ENCODE peak calls at places on chromosomes 3 and 15, in four cellular contexts. One of them, this sample, is unnamed.

GRCh38 chr15:33086500-33087141 is 107.9 kb downstream of the FMN1 start:
- DNase-seq in K562: peak; percentile 11
- DNase-seq in HepG2: peak; percentile 19
- DNase-seq in GM12878: peak; percentile 16
- DNase-seq in this sample: peak; percentile 16

GRCh38 chr3:44661189-44661588 is 12.7 kb downstream of the ZNF35 start:
- DNase-seq in K562: no peak
- DNase-seq in HepG2: peak; percentile 5
- DNase-seq in GM12878: no peak
- DNase-seq in this sample: no peak

GRCh38 chr3:167750273-167750971 is 14.9 kb downstream of the SERPINI1 start:
- DNase-seq in K562: no peak
- DNase-seq in HepG2: no peak
- DNase-seq in GM12878: peak; percentile 52
- DNase-seq in this sample: no peak

GRCh38 chr3:161149529-161149928 is 44.4 kb upstream of the B3GALNT1 start:
- DNase-seq in K562: no peak
- DNase-seq in HepG2: peak; percentile 3
- DNase-seq in GM12878: no peak
- DNase-seq in this sample: no peak

GRCh38 chr15:78672285-78673003 is 31.4 kb upstream of the CHRNB4 start:
- DNase-seq in K562: no peak
- DNase-seq in HepG2: no peak
- DNase-seq in GM12878: no peak
- DNase-seq in this sample: no peak

GRCh38 chr3:12351145-12351544 is 62.3 kb downstream of the PPARG start:
- DNase-seq in K562: no peak
- DNase-seq in HepG2: no peak
- DNase-seq in GM12878: no peak
- DNase-seq in this sample: no peak

GRCh38 chr3:30616347-30617027 is 10.1 kb downstream of the TGFBR2 start:
- DNase-seq in K562: no peak
- DNase-seq in HepG2: no peak
- DNase-seq in GM12878: no peak
- DNase-seq in this sample: no peak

GRCh38 chr3:70476174-70476573 is 163.7 kb upstream of the MDFIC2 start:
- DNase-seq in K562: no peak
- DNase-seq in HepG2: no peak
- DNase-seq in GM12878: no peak
- DNase-seq in this sample: no peak

GRCh38 chr3:100210777-100211145 is 50.0 kb upstream of the TBC1D23 start:
- DNase-seq in K562: no peak
- DNase-seq in HepG2: no peak
- DNase-seq in GM12878: no peak
- DNase-seq in this sample: no peak

GRCh38 chr3:79329154-79329553 is 438.6 kb downstream of the ROBO1 start:
- DNase-seq in K562: no peak
- DNase-seq in HepG2: no peak
- DNase-seq in GM12878: no peak
- DNase-seq in this sample: no peak
- TF ChIP-seq FOXK2 in K562: no peak
- TF ChIP-seq FOXK2 in HepG2: no peak
- TF ChIP-seq FOXK2 in GM12878: no peak
- TF ChIP-seq FOXK2 in this sample: no peak

DNA sequence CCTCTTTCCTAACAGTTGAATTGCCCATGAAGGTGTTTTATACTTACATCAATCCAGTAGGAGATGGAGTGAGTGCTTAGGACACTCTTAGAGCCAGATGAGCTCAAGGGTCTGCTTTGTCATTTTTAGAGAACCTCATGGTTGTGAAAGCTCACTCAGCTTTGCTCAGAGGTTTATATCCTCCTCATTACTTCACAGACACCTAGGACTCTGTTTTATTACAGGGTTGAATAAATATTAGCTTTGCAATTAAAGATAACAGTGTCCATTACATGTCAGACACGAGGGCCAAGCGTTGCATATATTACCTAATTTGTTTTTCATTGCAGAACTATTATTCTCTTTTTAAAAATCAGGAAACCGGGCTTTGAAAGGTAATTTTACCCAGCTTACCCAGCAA is 16.2 kb downstream of the MAP6D1 start:
- DNase-seq in K562: no peak
- DNase-seq in HepG2: no peak
- DNase-seq in GM12878: no peak
- DNase-seq in this sample: no peak
- TF ChIP-seq FOXK2 in K562: no peak
- TF ChIP-seq FOXK2 in HepG2: no peak
- TF ChIP-seq FOXK2 in GM12878: no peak
- TF ChIP-seq FOXK2 in this sample: no peak

DNA sequence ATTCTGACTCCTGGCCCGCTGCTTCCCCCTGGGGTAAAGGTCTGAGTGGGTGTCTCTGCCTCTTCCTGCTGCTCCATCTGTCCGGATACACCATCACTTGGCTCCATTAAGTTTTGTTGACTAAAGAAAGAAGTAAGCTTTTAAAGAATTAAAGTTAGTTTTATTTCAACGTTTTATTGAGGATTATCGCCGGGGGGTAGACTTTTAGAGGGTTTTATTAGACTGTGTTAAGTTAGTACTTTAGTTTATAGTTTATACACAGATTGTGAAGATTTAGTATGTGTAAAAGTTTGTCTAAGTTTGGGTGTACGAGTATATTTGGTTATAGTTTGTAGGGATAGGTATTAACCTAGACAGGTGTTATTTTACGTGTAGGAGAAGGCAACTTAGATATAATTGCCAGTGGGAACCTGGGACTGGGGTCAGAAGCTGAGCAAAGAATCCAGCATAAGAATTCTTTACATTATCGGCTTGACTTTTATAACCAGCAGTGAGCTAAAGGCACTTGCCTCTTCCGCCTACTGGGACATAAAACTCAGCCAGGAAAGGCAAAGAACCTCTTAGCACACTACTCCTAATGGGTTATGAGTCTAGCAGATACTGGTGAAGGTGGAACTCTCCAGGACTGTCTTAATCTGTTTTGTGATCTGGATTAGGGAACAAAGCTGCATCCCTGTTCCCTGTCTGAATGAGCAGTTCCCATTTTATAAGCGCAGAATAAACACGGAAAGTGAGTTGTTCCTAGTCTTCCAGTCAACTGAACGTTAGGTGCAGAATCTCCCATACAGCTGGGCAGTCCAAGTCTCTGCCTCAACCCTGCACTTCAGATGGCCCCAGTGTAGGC is 131.3 kb downstream of the FAM43A start:
- DNase-seq in K562: no peak
- DNase-seq in HepG2: no peak
- DNase-seq in GM12878: no peak
- DNase-seq in this sample: peak; percentile 35
- TF ChIP-seq FOXK2 in K562: no peak
- TF ChIP-seq FOXK2 in HepG2: no peak
- TF ChIP-seq FOXK2 in GM12878: no peak
- TF ChIP-seq FOXK2 in this sample: no peak

DNA sequence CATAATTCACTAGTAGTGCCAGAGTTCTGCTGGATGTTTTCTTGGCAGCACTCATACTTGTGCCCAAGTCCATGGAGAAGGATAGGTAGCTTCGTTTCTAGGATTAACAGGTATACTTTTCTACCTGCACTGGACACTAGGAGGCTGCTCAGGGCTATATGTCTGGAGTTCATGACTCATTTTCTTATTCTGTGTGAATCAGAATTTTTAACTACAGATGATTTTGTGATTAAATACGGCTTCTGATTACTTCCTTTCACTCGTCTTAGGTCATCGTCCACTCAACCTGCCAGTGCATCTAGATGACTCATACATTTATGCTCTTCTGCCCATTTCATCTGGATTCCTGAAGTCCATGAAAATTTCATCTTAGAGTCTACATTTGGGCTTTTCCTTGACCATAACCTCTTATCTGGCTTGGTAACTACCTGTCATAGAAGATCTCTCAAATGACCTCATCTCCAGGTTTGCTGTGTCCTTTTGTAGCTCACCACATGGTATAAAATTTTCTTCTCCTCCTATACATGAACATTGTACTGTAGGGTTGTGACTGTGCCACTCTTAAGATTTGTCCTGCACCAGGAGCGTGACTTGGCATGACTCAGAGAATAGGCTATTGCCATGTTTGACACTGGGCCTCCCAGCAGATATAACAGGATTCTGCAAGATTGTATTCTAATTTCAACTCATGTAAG is 66.7 kb upstream of the GCSAM start:
- DNase-seq in K562: no peak
- DNase-seq in HepG2: no peak
- DNase-seq in GM12878: no peak
- DNase-seq in this sample: no peak
- TF ChIP-seq FOXK2 in K562: no peak
- TF ChIP-seq FOXK2 in HepG2: no peak
- TF ChIP-seq FOXK2 in GM12878: no peak
- TF ChIP-seq FOXK2 in this sample: no peak

DNA sequence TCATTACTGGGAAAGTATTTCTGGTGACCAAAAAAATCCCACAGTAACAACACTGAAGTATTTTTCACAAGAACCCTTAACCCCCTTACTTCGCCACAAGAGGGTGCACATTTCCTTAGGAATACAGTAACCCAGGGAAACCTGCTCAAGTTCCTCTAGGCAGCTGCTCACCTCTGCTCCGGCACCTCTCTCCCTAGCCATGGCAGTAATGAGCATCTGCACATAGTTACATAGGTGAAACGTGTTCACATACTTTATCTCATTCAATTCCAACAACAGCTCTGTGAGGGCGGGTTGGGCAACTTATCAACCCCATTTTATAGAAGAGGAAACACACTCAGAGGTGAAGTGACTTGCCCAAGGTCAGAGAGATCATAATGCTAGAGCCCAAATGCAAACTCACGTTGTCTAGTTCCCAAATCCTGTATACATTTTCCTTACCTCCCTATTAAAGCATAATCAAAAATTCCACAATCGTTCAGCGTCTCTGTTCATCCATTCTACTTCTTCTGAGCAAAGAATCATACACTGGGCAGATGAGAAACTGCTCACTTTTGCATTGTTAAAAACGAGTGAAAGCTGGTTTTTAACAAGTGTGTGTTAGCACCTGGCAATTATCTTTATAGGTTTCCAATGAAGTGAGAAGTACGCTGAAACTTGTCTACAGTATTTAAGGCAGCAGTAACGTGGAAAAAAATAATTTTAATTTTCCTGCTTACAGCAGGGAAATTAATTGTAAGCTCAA is 90.7 kb downstream of the IGF2BP2 start:
- DNase-seq in K562: peak; percentile 80
- DNase-seq in HepG2: peak; percentile 63
- DNase-seq in GM12878: no peak
- DNase-seq in this sample: peak; percentile 61
- TF ChIP-seq FOXK2 in K562: no peak
- TF ChIP-seq FOXK2 in HepG2: no peak
- TF ChIP-seq FOXK2 in GM12878: no peak
- TF ChIP-seq FOXK2 in this sample: no peak

DNA sequence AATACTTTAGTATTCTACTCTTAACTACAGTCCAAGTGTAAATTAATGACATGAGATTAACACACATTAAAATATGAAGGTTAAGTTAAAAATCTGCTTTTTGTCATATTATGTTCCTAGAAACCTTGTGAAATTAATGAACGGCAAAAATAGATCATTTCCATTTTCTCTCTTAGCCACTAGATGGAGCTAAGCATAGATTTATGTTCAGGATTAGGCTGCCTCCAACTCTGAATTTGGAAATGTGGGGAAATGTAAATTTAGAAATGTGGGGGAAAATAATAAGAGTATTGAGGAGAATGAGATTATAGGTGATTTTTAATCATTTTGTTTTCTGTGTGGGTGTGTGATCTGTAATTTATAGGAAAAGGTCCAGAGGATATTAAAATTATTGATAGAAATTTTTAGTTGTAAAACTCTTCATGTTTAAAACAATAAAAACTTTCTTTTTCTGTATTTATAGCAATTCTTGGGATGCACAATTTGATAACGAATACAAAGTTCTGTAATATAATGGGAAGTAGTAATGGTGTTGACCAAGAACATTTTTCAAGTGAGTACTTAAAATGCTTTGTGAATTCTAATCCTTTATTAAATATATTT is 59.2 kb downstream of the TMOD3 start:
- DNase-seq in K562: peak; percentile 44
- DNase-seq in HepG2: no peak
- DNase-seq in GM12878: no peak
- DNase-seq in this sample: peak; percentile 25
- TF ChIP-seq FOXK2 in K562: no peak
- TF ChIP-seq FOXK2 in HepG2: no peak
- TF ChIP-seq FOXK2 in GM12878: no peak
- TF ChIP-seq FOXK2 in this sample: no peak

GRCh38 chr15:45481151-45481550 is 41.4 kb downstream of the SLC30A4 start:
- DNase-seq in K562: no peak
- DNase-seq in HepG2: no peak
- DNase-seq in GM12878: no peak
- DNase-seq in this sample: no peak
- TF ChIP-seq FOXK2 in K562: no peak
- TF ChIP-seq FOXK2 in HepG2: no peak
- TF ChIP-seq FOXK2 in GM12878: no peak
- TF ChIP-seq FOXK2 in this sample: no peak